ENCODE peak calls at places on chromosomes 5 and 9, in nine cellular contexts. S, M, L, E, Z, A, X, T and J are unnamed samples. For H3K4me1, the result is how much of the 10 kb centered on the place peaks cover.

GRCh38 chr9:32404402-32404801 is 20.0 kb downstream of the ACO1 start:
- DNase-seq in A (no peak), Z (no peak), E (no peak), S (no peak), L (no peak), X (no peak), T (no peak), M (no peak), J (no peak)

GRCh38 chr9:78004478-78005229 is 27.0 kb downstream of the GNAQ start:
- DNase-seq in M (no peak), S (no peak), Z (no peak), A (peak), E (no peak), T (no peak), X (no peak), L (no peak), J (no peak)

GRCh38 chr5:124927735-124928134 is 181.3 kb upstream of the ZNF608 start:
- DNase-seq in X (no peak), L (no peak), S (no peak), A (no peak), Z (no peak), M (no peak), T (no peak), E (no peak), J (no peak)

GRCh38 chr5:34648522-34649158 is 7.5 kb upstream of the RAI14 start:
- DNase-seq in M (no peak), A (no peak), X (no peak), L (no peak), T (no peak), Z (no peak), S (no peak), E (no peak), J (no peak)

GRCh38 chr9:72952394-72952720 is 496 bp downstream of the ALDH1A1 start:
- DNase-seq in S (no peak), M (no peak), Z (no peak), T (no peak), L (no peak), X (no peak), E (no peak), A (no peak), J (no peak)

GRCh38 chr9:97848237-97848581 is 4.8 kb upstream of the FOXE1 start:
- DNase-seq in E (no peak), X (no peak), T (no peak), Z (no peak), M (no peak), A (no peak), S (no peak), L (no peak), J (no peak)

GRCh38 chr5:25850581-25850980 is 1187.8 kb downstream of the CDH9 start:
- DNase-seq in M (no peak), Z (no peak), X (no peak), L (no peak), A (no peak), E (no peak), T (peak), S (no peak), J (no peak)

GRCh38 chr5:111743521-111743920 is 13.5 kb downstream of the NREP start:
- DNase-seq in A (no peak), X (no peak), M (no peak), T (no peak), E (no peak), S (no peak), L (no peak), Z (no peak), J (no peak)

GRCh38 chr9:94918038-94918753 is 191.7 kb downstream of the AOPEP start:
- DNase-seq in X (no peak), Z (no peak), L (no peak), T (peak), M (no peak), E (no peak), A (no peak), S (no peak), J (no peak)

GRCh38 chr9:82553654-82554366 is 509.1 kb downstream of the RASEF start:
- DNase-seq in T (no peak), M (no peak), L (no peak), S (no peak), X (no peak), A (no peak), Z (no peak), E (no peak), J (no peak)

GRCh38 chr9:136239135-136239962 is 6.3 kb downstream of the QSOX2 start:
- DNase-seq in E (no peak), X (no peak), S (no peak), T (no peak), A (no peak), M (no peak), L (no peak), Z (no peak), J (no peak)

GRCh38 chr5:180289966-180290365 is 1.9 kb downstream of the MAPK9 start:
- DNase-seq in M (no peak), E (no peak), Z (no peak), X (no peak), L (no peak), A (no peak), T (no peak), S (peak), J (no peak)

GRCh38 chr9:99873943-99874584 is 32.4 kb upstream of the STX17 start:
- DNase-seq in M (no peak), X (no peak), L (no peak), Z (no peak), E (no peak), T (no peak), S (no peak), A (no peak), J (no peak)

GRCh38 chr5:88551724-88552345 is 283.2 kb upstream of the TMEM161B start:
- DNase-seq in E (no peak), X (no peak), T (peak), M (no peak), A (no peak), S (no peak), Z (no peak), L (no peak), J (no peak)

GRCh38 chr5:74866653-74867162 is 521 bp upstream of the FAM169A start:
- DNase-seq in E (no peak), Z (no peak), T (peak), X (no peak), L (no peak), M (no peak), S (no peak), A (no peak), J (no peak)

GRCh38 chr5:78509884-78510769 is 138.4 kb downstream of the LHFPL2 start:
- DNase-seq in T (peak), Z (no peak), E (peak), X (peak), S (peak), L (no peak), M (peak), A (peak), J (peak)

GRCh38 chr5:373710-374602 is 52.4 kb downstream of the AHRR start:
- DNase-seq in S (no peak), X (peak), E (no peak), M (peak), T (peak), L (no peak), Z (no peak), A (peak), J (peak)

GRCh38 chr5:16134204-16134603 is 45.4 kb downstream of the MARCHF11 start:
- DNase-seq in S (no peak), T (no peak), X (no peak), Z (no peak), E (no peak), A (no peak), M (no peak), L (no peak), J (peak)

GRCh38 chr9:87898151-87898550 is 15.5 kb downstream of the SPATA31E1 start:
- DNase-seq in A (no peak), X (no peak), S (no peak), E (no peak), T (no peak), L (no peak), M (no peak), Z (no peak), J (no peak)
- H3K4me1 ChIP-seq in A (under half), X (under half), S (under half), E (under half), T (under half), L (under half), M (under half), Z (under half), J (under half)

GRCh38 chr9:92175441-92175840 is 60.2 kb upstream of the SPTLC1 start:
- DNase-seq in M (no peak), T (no peak), S (no peak), X (no peak), E (no peak), Z (no peak), A (no peak), L (no peak), J (no peak)

GRCh38 chr9:92173318-92173717 is 58.1 kb upstream of the SPTLC1 start:
- DNase-seq in S (no peak), E (no peak), M (no peak), A (no peak), X (no peak), T (no peak), L (no peak), Z (no peak), J (no peak)

GRCh38 chr9:92170848-92171247 is 55.6 kb upstream of the SPTLC1 start:
- DNase-seq in S (no peak), X (no peak), M (no peak), L (no peak), Z (no peak), A (peak), T (no peak), E (no peak), J (no peak)

GRCh38 chr9:92171822-92172221 is 56.6 kb upstream of the SPTLC1 start:
- DNase-seq in T (no peak), M (no peak), Z (no peak), E (no peak), S (no peak), X (no peak), L (no peak), A (no peak), J (no peak)

GRCh38 chr9:92171281-92171680 is 56.1 kb upstream of the SPTLC1 start:
- DNase-seq in X (no peak), M (no peak), S (no peak), Z (no peak), A (no peak), T (no peak), E (no peak), L (no peak), J (no peak)
- H3K4me1 ChIP-seq in X (under half), M (under half), S (under half), Z (under half), A (under half), T (under half), E (under half), L (under half), J (under half)

DNA sequence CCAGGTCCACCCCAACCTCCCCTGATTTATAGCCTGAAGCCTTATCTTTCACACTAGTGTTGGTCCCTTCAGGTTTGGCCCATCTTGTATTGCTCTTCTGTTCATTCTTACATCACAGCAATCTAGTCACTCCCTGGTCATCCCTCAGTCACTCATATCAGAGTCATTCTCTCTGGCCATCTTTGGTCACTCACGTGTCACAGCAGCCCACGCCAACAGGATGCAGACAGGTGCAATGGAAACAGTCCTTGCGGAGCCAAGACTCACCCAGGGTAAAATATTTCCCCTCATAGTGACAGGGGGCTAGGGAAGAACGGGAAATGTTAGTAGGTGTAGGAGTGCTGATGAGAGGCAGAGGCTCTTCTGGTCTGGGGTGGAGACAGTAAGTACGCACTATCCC is 610 bp downstream of the MSMP start:
- DNase-seq in E (no peak), L (no peak), Z (no peak), S (no peak), X (no peak), M (no peak), T (no peak), A (no peak), J (no peak)
- H3K4me1 ChIP-seq in E (under half), L (under half), Z (under half), S (under half), X (under half), M (under half), T (under half), A (under half), J (under half)

GRCh38 chr5:107469064-107469463 is 201.7 kb downstream of the EFNA5 start:
- DNase-seq in L (no peak), Z (no peak), A (no peak), S (no peak), X (no peak), T (no peak), M (no peak), E (no peak), J (no peak)
- H3K4me1 ChIP-seq in L (half or more), Z (under half), A (under half), S (under half), X (under half), T (under half), M (under half), E (under half), J (under half)